ENCODE peak calls at places on chromosomes 12 and 14, in ten cellular contexts. N is colonic mucosa, E is cardiac muscle cell, H is gastrocnemius medialis, C is ovary, G is choroid plexus epithelial cell, A is kidney epithelial cell, Q is left lung, L is K562, W is GM12878. X is an unnamed sample.

GRCh38 chr12:93819048-93819491 is 141.9 kb downstream of the CRADD start:
- DNase-seq in N (peak; percentile 34), E (peak; percentile 91), H (peak; percentile 64), C (peak; percentile 87), G (peak; percentile 65), A (no peak), Q (no peak), L (no peak), W (no peak), X (no peak)

GRCh38 chr12:29771786-29772185 is 12.0 kb downstream of the TMTC1 start:
- DNase-seq in N (no peak), E (no peak), H (no peak), C (no peak), G (no peak), A (no peak), Q (no peak), L (no peak), W (no peak), X (no peak)

GRCh38 chr14:101123639-101124525 is 220.4 kb upstream of the RTL1 start:
- DNase-seq in N (no peak), E (no peak), H (no peak), C (no peak), G (no peak), A (no peak), Q (no peak), L (no peak), W (no peak), X (no peak)

GRCh38 chr14:69712637-69713088 is 54.3 kb upstream of the SRSF5 start:
- DNase-seq in N (peak; percentile 80), E (no peak), H (peak; percentile 47), C (peak; percentile 33), G (no peak), A (no peak), Q (peak; percentile 91), L (no peak), W (no peak), X (no peak)

GRCh38 chr12:53418221-53418620 is 5.4 kb upstream of the AMHR2 start:
- DNase-seq in N (no peak), E (no peak), H (no peak), C (no peak), G (no peak), A (peak; percentile 18), Q (no peak), L (no peak), W (no peak), X (no peak)

GRCh38 chr12:107679346-107679745 is 6.3 kb upstream of the PWP1 start:
- DNase-seq in N (no peak), E (no peak), H (no peak), C (no peak), G (no peak), A (no peak), Q (no peak), L (no peak), W (no peak), X (no peak)

GRCh38 chr14:92352158-92352985 is 29.4 kb downstream of the SLC24A4 start:
- DNase-seq in N (no peak), E (peak; percentile 39), H (no peak), C (no peak), G (peak; percentile 50), A (no peak), Q (no peak), L (peak; percentile 43), W (no peak), X (no peak)

GRCh38 chr12:124386059-124386458 is 91.2 kb downstream of the RFLNA start:
- DNase-seq in N (no peak), E (peak; percentile 38), H (peak; percentile 80), C (no peak), G (peak; percentile 57), A (no peak), Q (no peak), L (no peak), W (no peak), X (no peak)

GRCh38 chr12:2336409-2336829 is 283.6 kb downstream of the CACNA1C start:
- DNase-seq in N (no peak), E (peak; percentile 86), H (peak; percentile 83), C (no peak), G (peak; percentile 92), A (peak; percentile 86), Q (no peak), L (peak; percentile 9), W (peak; percentile 85), X (peak; percentile 91)

GRCh38 chr14:61401461-61401860 is 80.1 kb downstream of the PRKCH start:
- DNase-seq in N (no peak), E (no peak), H (no peak), C (no peak), G (no peak), A (no peak), Q (no peak), L (no peak), W (no peak), X (no peak)

GRCh38 chr12:19572920-19573558 is 133.7 kb downstream of the AEBP2 start:
- DNase-seq in N (peak; percentile 34), E (peak; percentile 73), H (no peak), C (no peak), G (peak; percentile 82), A (peak; percentile 9), Q (no peak), L (peak; percentile 18), W (no peak), X (no peak)

GRCh38 chr12:102372112-102372511 is 108.3 kb downstream of the IGF1 start:
- DNase-seq in N (no peak), E (peak; percentile 27), H (no peak), C (no peak), G (no peak), A (no peak), Q (no peak), L (no peak), W (no peak), X (no peak)

GRCh38 chr14:81811705-81812269 is 278.1 kb upstream of the SEL1L start:
- DNase-seq in N (no peak), E (no peak), H (no peak), C (no peak), G (no peak), A (no peak), Q (no peak), L (no peak), W (no peak), X (no peak)
- H3K4me3 ChIP-seq in N (no peak overlapping the region), E (no peak overlapping the region), H (no peak overlapping the region), C (no peak overlapping the region), G (no peak overlapping the region), A (no peak overlapping the region), Q (no peak overlapping the region), L (no peak overlapping the region), W (no peak overlapping the region), X (no peak overlapping the region)

GRCh38 chr14:75476274-75476995 is 45.8 kb upstream of the BATF start:
- DNase-seq in N (no peak), E (peak; percentile 34), H (peak; percentile 46), C (no peak), G (no peak), A (no peak), Q (peak; percentile 86), L (no peak), W (no peak), X (no peak)
- TF ChIP-seq CTCF in N (no peak), E (no peak), H (no peak), C (no peak), G (no peak), A (no peak), Q (no peak), L (no peak), W (no peak), X (no peak)

DNA sequence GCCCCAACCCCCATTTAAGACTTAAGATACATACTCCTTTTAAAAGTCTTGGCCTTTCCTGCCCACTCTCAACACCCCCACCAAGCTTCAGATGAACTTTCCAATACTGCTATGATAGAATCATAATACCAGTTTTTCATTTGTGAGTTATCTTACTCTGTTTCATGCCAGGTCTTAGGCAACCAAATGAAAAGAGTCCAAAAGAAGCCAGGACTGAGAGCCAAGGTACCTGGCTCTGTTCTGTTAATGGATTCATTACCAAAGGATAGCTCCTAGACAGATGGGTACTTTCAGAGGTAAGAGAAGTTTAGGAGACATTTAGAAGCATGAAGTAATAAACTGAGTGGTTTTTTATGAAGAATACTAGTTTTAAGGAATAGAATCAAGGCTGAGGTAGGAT is 34.2 kb downstream of the FANCM start:
- DNase-seq in N (no peak), E (no peak), H (no peak), C (no peak), G (no peak), A (no peak), Q (no peak), L (no peak), W (no peak), X (no peak)
- H3K4me3 ChIP-seq in N (no peak overlapping the region), E (no peak overlapping the region), H (no peak overlapping the region), C (no peak overlapping the region), G (no peak overlapping the region), A (no peak overlapping the region), Q (no peak overlapping the region), L (no peak overlapping the region), W (no peak overlapping the region), X (no peak overlapping the region)

GRCh38 chr14:75050852-75051555 is at the start of gene MLH3:
- DNase-seq in N (peak; percentile 90), E (peak; percentile 90), H (peak; percentile 77), C (peak; percentile 88), G (peak; percentile 80), A (peak; percentile 48), Q (peak; percentile 94), L (peak; percentile 88), W (no peak), X (no peak)
- TF ChIP-seq CTCF in N (no peak), E (no peak), H (no peak), C (no peak), G (no peak), A (no peak), Q (no peak), L (no peak), W (no peak), X (no peak)

GRCh38 chr12:110908377-110909136 is 11.8 kb downstream of the MYL2 start:
- DNase-seq in N (no peak), E (no peak), H (no peak), C (no peak), G (no peak), A (no peak), Q (no peak), L (no peak), W (no peak), X (no peak)

GRCh38 chr12:110906516-110906915 is 13.9 kb downstream of the MYL2 start:
- DNase-seq in N (no peak), E (no peak), H (no peak), C (no peak), G (no peak), A (no peak), Q (no peak), L (no peak), W (peak; percentile 51), X (no peak)

GRCh38 chr12:110906985-110907384 is 13.4 kb downstream of the MYL2 start:
- DNase-seq in N (no peak), E (no peak), H (no peak), C (no peak), G (peak; percentile 24), A (no peak), Q (no peak), L (no peak), W (no peak), X (no peak)

GRCh38 chr12:110906088-110906487 is 14.3 kb downstream of the MYL2 start:
- DNase-seq in N (no peak), E (no peak), H (no peak), C (no peak), G (no peak), A (no peak), Q (no peak), L (no peak), W (peak; percentile 51), X (no peak)

GRCh38 chr12:110907583-110907982 is 12.8 kb downstream of the MYL2 start:
- DNase-seq in N (no peak), E (no peak), H (no peak), C (no peak), G (no peak), A (no peak), Q (no peak), L (no peak), W (no peak), X (no peak)
- H3K4me3 ChIP-seq in N (no peak overlapping the region), E (no peak overlapping the region), H (no peak overlapping the region), C (no peak overlapping the region), G (no peak overlapping the region), A (no peak overlapping the region), Q (no peak overlapping the region), L (no peak overlapping the region), W (no peak overlapping the region), X (no peak overlapping the region)

X was measured in AG09309.